ENCODE peak calls at places on chromosomes 12 and 14, in six cellular contexts. K, J, N, G, Q and B are unnamed samples.

GRCh38 chr12:48789858-48790326 is 1.0 kb upstream of the ADCY6 start:
- DNase-seq in K (no peak), J (no peak), N (no peak), G (no peak), Q (no peak), B (no peak)

GRCh38 chr14:37720131-37720530 is 124.7 kb downstream of the TTC6 start:
- DNase-seq in K (no peak), J (no peak), N (no peak), G (no peak), Q (no peak), B (no peak)

GRCh38 chr14:101477648-101478047 is 83.6 kb upstream of the DIO3 start:
- DNase-seq in K (no peak), J (no peak), N (no peak), G (no peak), Q (no peak), B (peak)

GRCh38 chr12:2273288-2273687 is 220.5 kb downstream of the CACNA1C start:
- DNase-seq in K (peak), J (peak), N (no peak), G (peak), Q (no peak), B (no peak)

GRCh38 chr12:19181666-19182426 is 52.3 kb downstream of the PLEKHA5 start:
- DNase-seq in K (peak), J (no peak), N (no peak), G (no peak), Q (no peak), B (no peak)

GRCh38 chr12:83361486-83361885 is 674.8 kb downstream of the TMTC2 start:
- DNase-seq in K (no peak), J (no peak), N (no peak), G (no peak), Q (no peak), B (no peak)

GRCh38 chr12:75666126-75666979 is 154.9 kb upstream of the KRR1 start:
- DNase-seq in K (no peak), J (no peak), N (no peak), G (peak), Q (no peak), B (no peak)

GRCh38 chr12:10130042-10130441 is at the start of gene CLEC7A:
- DNase-seq in K (no peak), J (no peak), N (no peak), G (no peak), Q (no peak), B (no peak)

GRCh38 chr12:18250313-18250916 is 10.9 kb upstream of the PIK3C2G start:
- DNase-seq in K (peak), J (peak), N (no peak), G (peak), Q (no peak), B (no peak)

GRCh38 chr14:43789458-43789857 is 717.6 kb downstream of the FSCB start:
- DNase-seq in K (no peak), J (no peak), N (no peak), G (no peak), Q (no peak), B (no peak)

GRCh38 chr12:1912580-1913376 is 5.7 kb downstream of the CACNA2D4 start:
- DNase-seq in K (no peak), J (no peak), N (no peak), G (no peak), Q (no peak), B (no peak)

GRCh38 chr12:97968641-97969171 is 506.1 kb downstream of the RMST start:
- DNase-seq in K (no peak), J (no peak), N (no peak), G (no peak), Q (no peak), B (no peak)

GRCh38 chr12:109491671-109492070 is 14.2 kb downstream of the UBE3B start:
- DNase-seq in K (no peak), J (no peak), N (no peak), G (no peak), Q (no peak), B (no peak)

GRCh38 chr14:59869381-59870255 is 958 bp downstream of the RTN1 start:
- DNase-seq in K (no peak), J (no peak), N (no peak), G (no peak), Q (no peak), B (no peak)

GRCh38 chr12:54135621-54136027 is 53.2 kb downstream of the SMUG1 start:
- DNase-seq in K (no peak), J (no peak), N (no peak), G (peak), Q (no peak), B (no peak)

GRCh38 chr12:46260153-46260912 is 8.5 kb downstream of the SLC38A1 start:
- DNase-seq in K (peak), J (peak), N (no peak), G (peak), Q (no peak), B (no peak)

GRCh38 chr14:60183724-60184596 is 18.8 kb upstream of the DHRS7 start:
- DNase-seq in K (peak), J (peak), N (peak), G (peak), Q (no peak), B (no peak)

GRCh38 chr12:123106640-123107359 is 44.1 kb downstream of the PITPNM2 start:
- DNase-seq in K (no peak), J (no peak), N (peak), G (no peak), Q (peak), B (no peak)

GRCh38 chr14:33070474-33070873 is 131.8 kb downstream of the NPAS3 start:
- DNase-seq in K (no peak), J (no peak), N (no peak), G (no peak), Q (no peak), B (no peak)

GRCh38 chr14:55123101-55123500 is 6.0 kb upstream of the LGALS3 start:
- DNase-seq in K (peak), J (peak), N (no peak), G (peak), Q (no peak), B (peak)

GRCh38 chr12:88058719-88059077 is 29.5 kb upstream of the C12orf50 start:
- DNase-seq in K (peak), J (no peak), N (no peak), G (no peak), Q (no peak), B (no peak)

GRCh38 chr14:91870001-91870400 is 2.7 kb upstream of the TC2N start:
- DNase-seq in K (no peak), J (no peak), N (peak), G (no peak), Q (peak), B (no peak)

GRCh38 chr12:89831696-89832095 is 123.1 kb upstream of the ATP2B1 start:
- DNase-seq in K (no peak), J (no peak), N (no peak), G (no peak), Q (no peak), B (no peak)

GRCh38 chr14:34837801-34838322 is 37.3 kb downstream of the BAZ1A start:
- DNase-seq in K (no peak), J (no peak), N (no peak), G (no peak), Q (no peak), B (no peak)

GRCh38 chr12:82527165-82527780 is 159.4 kb upstream of the TMTC2 start:
- DNase-seq in K (peak), J (peak), N (no peak), G (peak), Q (no peak), B (no peak)

GRCh38 chr12:60035835-60036234 is 440.0 kb downstream of the SLC16A7 start:
- DNase-seq in K (no peak), J (no peak), N (no peak), G (peak), Q (no peak), B (no peak)

GRCh38 chr14:104977008-104977680 is 1.0 kb downstream of the AHNAK2 start:
- DNase-seq in K (no peak), J (no peak), N (no peak), G (no peak), Q (no peak), B (peak)

GRCh38 chr14:62126885-62127478 is 364.8 kb downstream of the SNAPC1 start:
- DNase-seq in K (peak), J (peak), N (no peak), G (peak), Q (no peak), B (no peak)

GRCh38 chr12:101855364-101855884 is 22.0 kb upstream of the DRAM1 start:
- DNase-seq in K (no peak), J (no peak), N (no peak), G (peak), Q (no peak), B (no peak)

GRCh38 chr12:111767362-111768158 is 827 bp downstream of the ALDH2 start:
- DNase-seq in K (peak), J (peak), N (no peak), G (peak), Q (no peak), B (no peak)

GRCh38 chr14:99654235-99655000 is 9.5 kb downstream of the HHIPL1 start:
- DNase-seq in K (peak), J (peak), N (no peak), G (peak), Q (no peak), B (peak)

GRCh38 chr14:89247457-89248122 is 169.4 kb downstream of the FOXN3 start:
- DNase-seq in K (no peak), J (no peak), N (no peak), G (no peak), Q (no peak), B (no peak)

GRCh38 chr14:63692309-63693020 is 35.4 kb downstream of the SGPP1 start:
- DNase-seq in K (no peak), J (no peak), N (no peak), G (no peak), Q (no peak), B (no peak)

GRCh38 chr14:69240527-69241173 is 19.3 kb upstream of the GALNT16 start:
- DNase-seq in K (no peak), J (no peak), N (no peak), G (no peak), Q (no peak), B (no peak)

GRCh38 chr14:93171366-93171765 is 13.3 kb downstream of the MOAP1 start:
- DNase-seq in K (no peak), J (no peak), N (no peak), G (no peak), Q (no peak), B (no peak)

GRCh38 chr12:109735825-109736551 is 22.4 kb downstream of the FAM222A start:
- DNase-seq in K (no peak), J (no peak), N (no peak), G (no peak), Q (no peak), B (peak)

GRCh38 chr14:90191154-90191553 is 65.2 kb upstream of the PSMC1 start:
- DNase-seq in K (no peak), J (no peak), N (no peak), G (no peak), Q (no peak), B (no peak)

GRCh38 chr14:61566537-61567225 is 128.6 kb upstream of the HIF1A start:
- DNase-seq in K (peak), J (peak), N (no peak), G (peak), Q (no peak), B (no peak)